ENCODE peak calls at places on chromosomes 4 and X, in six cellular contexts. A is kidney epithelial cell, Z is astrocyte of the cerebellum, J is HCT116, W is psoas muscle, G is cardiac muscle cell. M is an unnamed sample.

GRCh38 chrX:101164766-101165590 is 54.6 kb upstream of the DRP2 start:
- DNase-seq in Z (no peak), W (no peak), J (no peak), G (no peak), A (no peak), M (no peak)

GRCh38 chrX:81259008-81259713 is 57.3 kb downstream of the SH3BGRL start:
- DNase-seq in W (no peak), J (no peak), Z (peak), G (peak), A (no peak), M (peak)

GRCh38 chr4:102639602-102640001 is 121.2 kb downstream of the MANBA start:
- DNase-seq in J (no peak), W (no peak), G (no peak), Z (no peak), A (no peak), M (no peak)

GRCh38 chr4:105472871-105473339 is 957 bp downstream of the PPA2 start:
- DNase-seq in J (no peak), W (no peak), A (no peak), Z (no peak), G (no peak), M (peak)

GRCh38 chrX:40282901-40283674 is 185.3 kb upstream of the BCOR start:
- DNase-seq in W (no peak), A (no peak), J (no peak), G (no peak), Z (peak), M (no peak)

GRCh38 chr4:8215001-8215427 is 15.9 kb downstream of the SH3TC1 start:
- DNase-seq in A (peak), J (no peak), Z (no peak), W (no peak), G (peak), M (no peak)

GRCh38 chrX:134480061-134480460 is 20.1 kb downstream of the HPRT1 start:
- DNase-seq in J (no peak), G (no peak), Z (no peak), A (no peak), W (no peak), M (no peak)

GRCh38 chr4:145557720-145558119 is 61.5 kb upstream of the MMAA start:
- DNase-seq in A (no peak), J (peak), W (peak), G (peak), Z (peak), M (peak)

GRCh38 chr4:170087163-170087700 is 2.5 kb downstream of the AADAT start:
- DNase-seq in Z (no peak), A (no peak), G (no peak), W (no peak), J (no peak), M (no peak)

GRCh38 chr4:151418385-151418784 is 9.4 kb downstream of the FHIP1A start:
- DNase-seq in Z (peak), G (no peak), A (peak), W (no peak), J (peak), M (peak)

GRCh38 chr4:132493476-132493875 is 655.6 kb upstream of the PCDH10 start:
- DNase-seq in Z (no peak), G (no peak), W (no peak), J (no peak), A (no peak), M (no peak)

GRCh38 chrX:150886381-150886780 is 12.1 kb downstream of the CD99L2 start:
- DNase-seq in W (no peak), G (no peak), J (no peak), A (no peak), Z (no peak), M (no peak)

GRCh38 chr4:90084277-90084966 is 42.8 kb upstream of the CCSER1 start:
- DNase-seq in W (no peak), A (no peak), Z (no peak), J (no peak), G (no peak), M (no peak)

GRCh38 chr4:24752140-24752539 is 43.2 kb upstream of the SOD3 start:
- DNase-seq in A (no peak), W (no peak), G (no peak), Z (no peak), J (no peak), M (no peak)

GRCh38 chr4:35800669-35801068 is 443.6 kb downstream of the ARAP2 start:
- DNase-seq in Z (no peak), J (no peak), W (no peak), A (no peak), G (no peak), M (no peak)

GRCh38 chr4:7430368-7430964 is 4.3 kb downstream of the PSAPL1 start:
- DNase-seq in W (no peak), Z (no peak), J (peak), A (no peak), G (peak), M (no peak)

GRCh38 chrX:153649178-153649914 is 2.3 kb downstream of the DUSP9 start:
- DNase-seq in G (peak), Z (no peak), A (no peak), J (no peak), W (no peak), M (no peak)

GRCh38 chrX:133794151-133794550 is 191.2 kb downstream of the GPC3 start:
- DNase-seq in J (no peak), A (no peak), W (no peak), Z (no peak), G (no peak), M (no peak)

GRCh38 chrX:132406106-132406505 is 82.7 kb downstream of the MBNL3 start:
- DNase-seq in Z (no peak), G (no peak), W (no peak), A (no peak), J (no peak), M (no peak)

GRCh38 chr4:168707205-168707604 is 210.4 kb downstream of the PALLD start:
- DNase-seq in Z (no peak), G (no peak), W (no peak), A (no peak), J (no peak), M (no peak)

GRCh38 chr4:81919238-81919637 is 447.5 kb upstream of the RASGEF1B start:
- DNase-seq in G (peak), J (peak), W (no peak), A (no peak), Z (no peak), M (no peak)

GRCh38 chr4:81921757-81922159 is 450.1 kb upstream of the RASGEF1B start:
- DNase-seq in Z (no peak), J (no peak), G (peak), W (no peak), A (no peak), M (no peak)

GRCh38 chr4:81922271-81922775 is 450.6 kb upstream of the RASGEF1B start:
- DNase-seq in Z (no peak), W (no peak), A (no peak), G (no peak), J (no peak), M (no peak)

GRCh38 chr4:81923140-81923539 is 450.7 kb downstream of the HNRNPD start:
- DNase-seq in W (no peak), J (no peak), G (peak), Z (no peak), A (no peak), M (no peak)

GRCh38 chr4:81919810-81920209 is 448.1 kb upstream of the RASGEF1B start:
- DNase-seq in W (no peak), Z (no peak), J (no peak), A (no peak), G (no peak), M (no peak)
- TF ChIP-seq CTCF in W (no peak), Z (no peak), J (peak), A (peak), G (no peak), M (no peak)

GRCh38 chr4:149370002-149370401 is 445.6 kb downstream of the IQCM start:
- DNase-seq in W (no peak), G (no peak), Z (no peak), A (no peak), J (no peak), M (no peak)

DNA sequence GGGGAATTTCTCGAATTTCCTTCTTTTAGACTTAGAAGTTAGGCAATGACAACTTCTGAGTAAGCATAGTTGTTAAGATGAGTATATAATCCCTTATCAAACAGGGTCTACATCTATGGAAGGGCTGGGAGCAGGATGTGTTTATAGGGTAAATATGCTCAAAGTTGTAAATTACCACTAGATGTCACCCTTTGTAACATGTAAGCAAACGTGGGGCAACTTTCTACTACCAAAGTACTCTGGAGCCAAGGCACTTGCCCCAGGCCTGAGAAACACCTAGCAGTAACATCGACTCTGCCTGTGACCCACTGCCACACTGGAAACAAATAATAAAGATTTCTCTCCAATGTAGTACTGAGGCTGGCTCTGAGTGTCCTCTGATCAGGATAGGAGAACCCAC is 444.6 kb downstream of the IQCM start:
- DNase-seq in W (no peak), Z (peak), J (peak), A (peak), G (peak), M (peak)
- TF ChIP-seq CTCF in W (peak), Z (peak), J (peak), A (peak), G (peak), M (no peak)

GRCh38 chr4:175509320-175509719 is 302.7 kb downstream of the GPM6A start:
- DNase-seq in A (no peak), G (peak), Z (no peak), W (no peak), J (peak), M (no peak)
- TF ChIP-seq CTCF in A (no peak), G (no peak), Z (no peak), W (no peak), J (peak), M (peak)

DNA sequence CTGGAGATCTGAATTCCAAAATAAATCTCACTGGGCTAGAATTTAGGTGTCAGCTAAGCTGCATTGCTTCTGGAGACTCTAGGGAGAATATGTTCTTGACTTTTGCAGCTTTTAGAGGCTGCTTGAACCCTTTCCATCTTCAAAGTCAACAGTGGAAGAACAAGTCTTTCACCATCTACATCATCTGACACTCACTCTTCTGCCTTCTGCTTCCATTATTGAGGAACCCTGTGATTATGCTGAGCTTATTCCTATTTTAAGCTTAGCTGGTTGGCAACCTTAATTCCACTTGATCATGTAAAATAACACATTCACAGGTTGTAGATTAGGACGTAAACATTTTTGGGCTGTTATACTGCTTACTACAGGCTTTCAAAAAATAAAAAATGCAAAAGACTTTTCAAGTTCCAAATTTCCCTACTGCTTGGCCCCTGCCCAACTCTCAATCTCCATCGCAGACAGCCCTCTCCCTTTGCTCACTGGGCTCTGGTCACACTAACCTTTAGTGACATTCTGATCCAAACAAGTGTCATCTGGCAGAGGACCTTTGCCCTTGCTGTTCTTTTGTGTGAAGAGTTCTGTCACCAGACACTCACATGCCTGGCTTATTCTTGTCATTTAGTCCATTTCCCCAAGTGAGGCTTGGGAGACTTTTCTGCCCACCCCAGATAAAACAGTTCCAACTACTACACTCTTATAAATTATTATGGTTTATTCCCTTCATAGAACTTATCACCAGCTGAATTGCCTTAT is 1056.0 kb downstream of the STIM2 start:
- DNase-seq in G (peak), W (no peak), Z (no peak), J (no peak), A (no peak), M (no peak)
- TF ChIP-seq CTCF in G (no peak), W (no peak), Z (no peak), J (no peak), A (no peak), M (no peak)